ENCODE peak calls at places on chromosomes 1 and 21, in ten cellular contexts. One of them, this sample, is unnamed. For H3K9me3, the result is how much of the 10 kb centered on the place peaks cover.

GRCh38 chr21:42609806-42610205 is 43.6 kb upstream of the PDE9A start:
- DNase-seq in HepG2: no peak
- DNase-seq in HCT116: no peak
- DNase-seq in spleen: no peak
- DNase-seq in body of pancreas: no peak
- DNase-seq in endothelial cell of umbilical vein: no peak
- DNase-seq in heart left ventricle: no peak
- DNase-seq in right lobe of liver: no peak
- DNase-seq in K562: peak
- DNase-seq in sigmoid colon: no peak
- DNase-seq in this sample: peak

GRCh38 chr21:32248616-32249550 is 30.0 kb downstream of the MIS18A start:
- DNase-seq in sigmoid colon: no peak
- DNase-seq in body of pancreas: no peak
- DNase-seq in K562: no peak
- DNase-seq in spleen: no peak
- DNase-seq in endothelial cell of umbilical vein: peak
- DNase-seq in HepG2: no peak
- DNase-seq in right lobe of liver: no peak
- DNase-seq in HCT116: no peak
- DNase-seq in heart left ventricle: no peak
- DNase-seq in this sample: no peak

GRCh38 chr1:43625063-43625780 is 24.7 kb upstream of the KDM4A start:
- DNase-seq in right lobe of liver: no peak
- DNase-seq in spleen: peak
- DNase-seq in HepG2: no peak
- DNase-seq in K562: no peak
- DNase-seq in endothelial cell of umbilical vein: no peak
- DNase-seq in sigmoid colon: no peak
- DNase-seq in HCT116: no peak
- DNase-seq in heart left ventricle: no peak
- DNase-seq in body of pancreas: no peak
- DNase-seq in this sample: no peak

GRCh38 chr1:100265562-100265930 is 470 bp upstream of the RTCA start:
- DNase-seq in right lobe of liver: no peak
- DNase-seq in HepG2: peak
- DNase-seq in heart left ventricle: no peak
- DNase-seq in spleen: no peak
- DNase-seq in sigmoid colon: no peak
- DNase-seq in HCT116: peak
- DNase-seq in endothelial cell of umbilical vein: no peak
- DNase-seq in K562: peak
- DNase-seq in body of pancreas: peak
- DNase-seq in this sample: no peak

GRCh38 chr1:155184835-155185782 is 11.5 kb downstream of the TRIM46 start:
- DNase-seq in spleen: peak
- DNase-seq in K562: no peak
- DNase-seq in HepG2: no peak
- DNase-seq in endothelial cell of umbilical vein: no peak
- DNase-seq in body of pancreas: peak
- DNase-seq in right lobe of liver: peak
- DNase-seq in HCT116: no peak
- DNase-seq in heart left ventricle: peak
- DNase-seq in sigmoid colon: peak
- DNase-seq in this sample: no peak

GRCh38 chr1:62082456-62083363 is 111.9 kb upstream of the L1TD1 start:
- DNase-seq in HepG2: peak
- DNase-seq in right lobe of liver: no peak
- DNase-seq in spleen: no peak
- DNase-seq in body of pancreas: peak
- DNase-seq in HCT116: no peak
- DNase-seq in sigmoid colon: no peak
- DNase-seq in heart left ventricle: no peak
- DNase-seq in K562: peak
- DNase-seq in endothelial cell of umbilical vein: peak
- DNase-seq in this sample: no peak

GRCh38 chr1:205276334-205277065 is 45.0 kb downstream of the NUAK2 start:
- DNase-seq in spleen: no peak
- DNase-seq in body of pancreas: peak
- DNase-seq in HCT116: no peak
- DNase-seq in right lobe of liver: no peak
- DNase-seq in heart left ventricle: no peak
- DNase-seq in sigmoid colon: no peak
- DNase-seq in endothelial cell of umbilical vein: no peak
- DNase-seq in K562: no peak
- DNase-seq in HepG2: no peak
- DNase-seq in this sample: no peak

GRCh38 chr1:6700853-6701436 is 671 bp downstream of the DNAJC11 start:
- DNase-seq in K562: no peak
- DNase-seq in HCT116: no peak
- DNase-seq in body of pancreas: no peak
- DNase-seq in right lobe of liver: no peak
- DNase-seq in sigmoid colon: no peak
- DNase-seq in spleen: no peak
- DNase-seq in HepG2: no peak
- DNase-seq in endothelial cell of umbilical vein: no peak
- DNase-seq in heart left ventricle: no peak
- DNase-seq in this sample: peak

GRCh38 chr1:22754106-22754768 is 43.6 kb downstream of the EPHB2 start:
- DNase-seq in HepG2: no peak
- DNase-seq in HCT116: no peak
- DNase-seq in heart left ventricle: peak
- DNase-seq in body of pancreas: no peak
- DNase-seq in right lobe of liver: no peak
- DNase-seq in endothelial cell of umbilical vein: peak
- DNase-seq in sigmoid colon: no peak
- DNase-seq in spleen: no peak
- DNase-seq in K562: no peak
- DNase-seq in this sample: no peak

GRCh38 chr1:214002472-214002871 is 14.7 kb downstream of the PROX1 start:
- DNase-seq in endothelial cell of umbilical vein: peak
- DNase-seq in body of pancreas: no peak
- DNase-seq in heart left ventricle: no peak
- DNase-seq in sigmoid colon: no peak
- DNase-seq in HCT116: no peak
- DNase-seq in HepG2: peak
- DNase-seq in right lobe of liver: no peak
- DNase-seq in spleen: no peak
- DNase-seq in K562: peak
- DNase-seq in this sample: no peak

GRCh38 chr1:228000836-228001563 is 5.8 kb upstream of the WNT3A start:
- DNase-seq in sigmoid colon: peak
- DNase-seq in HepG2: no peak
- DNase-seq in right lobe of liver: peak
- DNase-seq in endothelial cell of umbilical vein: no peak
- DNase-seq in K562: no peak
- DNase-seq in body of pancreas: no peak
- DNase-seq in spleen: peak
- DNase-seq in HCT116: no peak
- DNase-seq in heart left ventricle: no peak
- DNase-seq in this sample: no peak
- H3K9me3 ChIP-seq in sigmoid colon: under half
- H3K9me3 ChIP-seq in HepG2: under half
- H3K9me3 ChIP-seq in right lobe of liver: under half
- H3K9me3 ChIP-seq in endothelial cell of umbilical vein: under half
- H3K9me3 ChIP-seq in K562: under half
- H3K9me3 ChIP-seq in body of pancreas: under half
- H3K9me3 ChIP-seq in spleen: under half
- H3K9me3 ChIP-seq in HCT116: under half
- H3K9me3 ChIP-seq in heart left ventricle: under half
- H3K9me3 ChIP-seq in this sample: under half

GRCh38 chr1:145977016-145977415 is 12.5 kb downstream of the POLR3GL start:
- DNase-seq in K562: no peak
- DNase-seq in heart left ventricle: no peak
- DNase-seq in endothelial cell of umbilical vein: no peak
- DNase-seq in right lobe of liver: no peak
- DNase-seq in body of pancreas: no peak
- DNase-seq in HCT116: no peak
- DNase-seq in spleen: no peak
- DNase-seq in sigmoid colon: no peak
- DNase-seq in HepG2: no peak
- DNase-seq in this sample: peak

GRCh38 chr1:145979746-145980435 is 15.4 kb downstream of the POLR3GL start:
- DNase-seq in spleen: no peak
- DNase-seq in endothelial cell of umbilical vein: peak
- DNase-seq in HepG2: no peak
- DNase-seq in heart left ventricle: no peak
- DNase-seq in right lobe of liver: no peak
- DNase-seq in HCT116: no peak
- DNase-seq in K562: no peak
- DNase-seq in sigmoid colon: peak
- DNase-seq in body of pancreas: peak
- DNase-seq in this sample: peak

GRCh38 chr1:145977486-145978476 is 13.3 kb downstream of the POLR3GL start:
- DNase-seq in sigmoid colon: peak
- DNase-seq in K562: peak
- DNase-seq in body of pancreas: peak
- DNase-seq in HCT116: peak
- DNase-seq in HepG2: peak
- DNase-seq in right lobe of liver: peak
- DNase-seq in endothelial cell of umbilical vein: peak
- DNase-seq in heart left ventricle: no peak
- DNase-seq in spleen: peak
- DNase-seq in this sample: peak

GRCh38 chr1:145978477-145978859 is 14.0 kb downstream of the POLR3GL start:
- DNase-seq in spleen: no peak
- DNase-seq in HCT116: no peak
- DNase-seq in endothelial cell of umbilical vein: peak
- DNase-seq in heart left ventricle: no peak
- DNase-seq in right lobe of liver: no peak
- DNase-seq in HepG2: no peak
- DNase-seq in body of pancreas: no peak
- DNase-seq in sigmoid colon: no peak
- DNase-seq in K562: no peak
- DNase-seq in this sample: no peak

DNA sequence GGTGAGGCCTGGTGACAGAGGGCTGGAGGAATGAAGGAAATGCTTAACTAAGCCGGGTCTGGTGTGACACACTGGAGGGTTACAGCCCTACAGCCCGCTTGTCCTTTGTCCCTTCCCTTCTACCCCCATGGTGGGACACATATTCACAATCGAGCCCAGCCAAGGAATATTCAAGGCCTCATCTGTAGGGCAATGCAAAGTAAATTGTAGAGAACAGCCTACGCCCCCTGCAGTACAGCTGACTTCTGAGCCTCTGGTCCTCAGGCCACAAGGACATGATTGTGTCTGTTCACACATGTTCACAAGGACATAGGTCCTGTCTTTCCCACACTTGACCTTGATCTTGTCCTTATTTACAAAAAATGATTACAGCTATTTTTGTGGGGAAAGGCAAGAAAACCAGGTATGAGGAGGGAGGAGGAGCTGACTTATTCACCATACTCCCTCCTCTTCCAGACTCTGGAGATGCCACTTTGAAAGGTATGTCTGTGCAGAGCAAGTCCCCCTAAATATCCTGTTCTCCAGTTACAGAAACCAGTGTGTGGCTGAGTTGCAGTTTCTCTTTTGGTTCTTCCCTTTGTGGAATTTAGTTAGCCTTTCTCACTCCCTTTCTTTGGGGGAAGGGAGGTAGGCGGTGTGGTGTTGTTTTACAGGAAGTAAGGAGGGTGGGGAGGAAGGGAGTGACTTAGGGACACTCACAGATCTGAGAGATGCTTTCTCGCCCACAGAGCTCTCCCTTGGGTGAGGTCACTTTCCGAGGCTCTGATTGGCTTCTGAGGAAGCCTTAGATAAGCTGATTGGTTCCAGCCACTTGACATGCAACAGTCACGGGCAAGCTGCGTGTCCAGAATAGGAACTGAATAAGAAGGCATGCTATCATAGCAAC is 14.6 kb downstream of the POLR3GL start:
- DNase-seq in right lobe of liver: peak
- DNase-seq in spleen: peak
- DNase-seq in HCT116: peak
- DNase-seq in body of pancreas: peak
- DNase-seq in heart left ventricle: peak
- DNase-seq in K562: peak
- DNase-seq in HepG2: peak
- DNase-seq in sigmoid colon: peak
- DNase-seq in endothelial cell of umbilical vein: peak
- DNase-seq in this sample: peak
- TF ChIP-seq POLR2A in right lobe of liver: peak
- TF ChIP-seq POLR2A in spleen: peak
- TF ChIP-seq POLR2A in HCT116: no peak
- TF ChIP-seq POLR2A in body of pancreas: no peak
- TF ChIP-seq POLR2A in heart left ventricle: peak
- TF ChIP-seq POLR2A in K562: peak
- TF ChIP-seq POLR2A in HepG2: no peak
- TF ChIP-seq POLR2A in sigmoid colon: peak
- TF ChIP-seq POLR2A in endothelial cell of umbilical vein: peak
- TF ChIP-seq POLR2A in this sample: no peak

GRCh38 chr1:84190455-84190854 is 46.4 kb downstream of the PRKACB start:
- DNase-seq in spleen: no peak
- DNase-seq in endothelial cell of umbilical vein: no peak
- DNase-seq in heart left ventricle: no peak
- DNase-seq in HCT116: no peak
- DNase-seq in K562: no peak
- DNase-seq in right lobe of liver: no peak
- DNase-seq in HepG2: no peak
- DNase-seq in body of pancreas: no peak
- DNase-seq in sigmoid colon: no peak
- DNase-seq in this sample: no peak

GRCh38 chr1:84192681-84193080 is 48.6 kb downstream of the PRKACB start:
- DNase-seq in spleen: no peak
- DNase-seq in HepG2: no peak
- DNase-seq in right lobe of liver: no peak
- DNase-seq in HCT116: no peak
- DNase-seq in sigmoid colon: no peak
- DNase-seq in body of pancreas: no peak
- DNase-seq in heart left ventricle: no peak
- DNase-seq in endothelial cell of umbilical vein: no peak
- DNase-seq in K562: no peak
- DNase-seq in this sample: no peak
- H3K9me3 ChIP-seq in spleen: under half
- H3K9me3 ChIP-seq in HepG2: under half
- H3K9me3 ChIP-seq in right lobe of liver: under half
- H3K9me3 ChIP-seq in HCT116: under half
- H3K9me3 ChIP-seq in sigmoid colon: under half
- H3K9me3 ChIP-seq in body of pancreas: under half
- H3K9me3 ChIP-seq in heart left ventricle: under half
- H3K9me3 ChIP-seq in endothelial cell of umbilical vein: under half
- H3K9me3 ChIP-seq in K562: under half
- H3K9me3 ChIP-seq in this sample: under half

DNA sequence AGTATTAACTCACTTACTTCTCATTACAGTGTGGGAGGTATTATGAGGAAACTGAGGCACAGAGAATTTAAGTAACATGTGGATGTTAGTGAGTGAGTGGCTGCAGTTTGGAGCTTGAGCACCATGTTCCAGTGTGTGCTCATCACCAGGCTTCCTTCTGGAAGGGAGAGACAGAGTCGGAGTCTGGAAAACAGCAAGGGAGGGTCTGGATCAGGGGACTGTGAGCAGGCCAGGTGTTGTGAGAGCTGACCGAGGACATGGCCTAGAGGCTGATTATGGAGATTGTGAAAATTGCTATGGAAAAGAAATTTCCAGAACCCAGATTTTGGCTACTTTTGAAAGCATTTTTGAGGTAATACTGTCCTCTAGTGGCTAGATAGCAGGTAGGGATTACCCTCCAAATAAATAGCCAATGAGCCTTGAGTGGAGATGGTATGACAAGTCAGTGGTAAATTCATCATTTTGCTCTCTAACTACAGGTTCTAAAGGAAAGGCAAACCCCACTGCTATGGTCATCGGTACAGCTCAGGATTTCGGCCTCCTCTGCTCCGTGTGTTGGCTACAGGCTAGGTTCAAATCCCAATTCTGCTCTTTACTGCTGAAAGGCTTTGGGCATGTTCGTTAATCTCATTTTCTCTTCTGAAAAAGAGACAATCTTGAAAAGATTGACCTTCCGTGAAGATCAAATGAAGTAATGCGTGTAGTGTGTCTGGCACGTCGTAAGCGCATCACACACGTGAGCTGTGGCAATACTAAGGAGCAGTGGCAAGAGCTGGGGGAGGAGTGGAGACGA is 1.1 kb upstream of the HAO2 start:
- DNase-seq in spleen: no peak
- DNase-seq in HepG2: peak
- DNase-seq in endothelial cell of umbilical vein: peak
- DNase-seq in right lobe of liver: no peak
- DNase-seq in body of pancreas: no peak
- DNase-seq in heart left ventricle: no peak
- DNase-seq in sigmoid colon: no peak
- DNase-seq in K562: peak
- DNase-seq in HCT116: peak
- DNase-seq in this sample: no peak
- TF ChIP-seq POLR2A in spleen: no peak
- TF ChIP-seq POLR2A in HepG2: no peak
- TF ChIP-seq POLR2A in endothelial cell of umbilical vein: no peak
- TF ChIP-seq POLR2A in right lobe of liver: no peak
- TF ChIP-seq POLR2A in body of pancreas: no peak
- TF ChIP-seq POLR2A in heart left ventricle: no peak
- TF ChIP-seq POLR2A in sigmoid colon: no peak
- TF ChIP-seq POLR2A in K562: no peak
- TF ChIP-seq POLR2A in HCT116: no peak
- TF ChIP-seq POLR2A in this sample: no peak